ENCODE peak calls at places on chromosomes 6 and 20, in four cellular contexts. One of them, this sample, is unnamed.
A peak's percentile ranks its signal among the peaks of the same experiment; 100 is the strongest.

GRCh38 chr20:19858972-19859371 is 100.9 kb downstream of the RIN2 start:
- DNase-seq in NB4: no peak
- DNase-seq in thyroid gland: no peak
- DNase-seq in HCT116: no peak
- DNase-seq in this sample: no peak

GRCh38 chr6:31614075-31614619 is 887 bp upstream of the AIF1 start:
- DNase-seq in NB4: peak; percentile 45
- DNase-seq in thyroid gland: peak; percentile 33
- DNase-seq in HCT116: no peak
- DNase-seq in this sample: no peak

GRCh38 chr6:2028457-2029038 is 216.9 kb downstream of the GMDS start:
- DNase-seq in thyroid gland: no peak
- DNase-seq in NB4: peak; percentile 50
- DNase-seq in HCT116: no peak
- DNase-seq in this sample: no peak

GRCh38 chr6:166420351-166420750 is 37.6 kb upstream of the MPC1 start:
- DNase-seq in thyroid gland: no peak
- DNase-seq in HCT116: no peak
- DNase-seq in NB4: peak; percentile 82
- DNase-seq in this sample: no peak

GRCh38 chr6:1597924-1598323 is 11.8 kb upstream of the FOXC1 start:
- DNase-seq in NB4: peak; percentile 33
- DNase-seq in thyroid gland: no peak
- DNase-seq in HCT116: no peak
- DNase-seq in this sample: no peak

GRCh38 chr20:1887756-1888155 is 7.5 kb upstream of the SIRPA start:
- DNase-seq in thyroid gland: no peak
- DNase-seq in HCT116: no peak
- DNase-seq in NB4: no peak
- DNase-seq in this sample: no peak

GRCh38 chr6:168427184-168427583 is 13.8 kb upstream of the SMOC2 start:
- DNase-seq in thyroid gland: no peak
- DNase-seq in NB4: no peak
- DNase-seq in HCT116: no peak
- DNase-seq in this sample: no peak

GRCh38 chr6:17389274-17389847 is 4.0 kb upstream of the CAP2 start:
- DNase-seq in thyroid gland: no peak
- DNase-seq in HCT116: no peak
- DNase-seq in NB4: no peak
- DNase-seq in this sample: no peak

GRCh38 chr6:142943746-142944125 is 1.2 kb downstream of the HIVEP2 start:
- DNase-seq in thyroid gland: peak; percentile 21
- DNase-seq in HCT116: no peak
- DNase-seq in NB4: peak; percentile 80
- DNase-seq in this sample: peak; percentile 25

GRCh38 chr20:37081717-37082289 is 14.0 kb downstream of the RBL1 start:
- DNase-seq in thyroid gland: no peak
- DNase-seq in HCT116: no peak
- DNase-seq in NB4: peak; percentile 34
- DNase-seq in this sample: no peak

GRCh38 chr6:36375644-36376155 is 11.8 kb downstream of the ETV7 start:
- DNase-seq in HCT116: no peak
- DNase-seq in NB4: no peak
- DNase-seq in thyroid gland: no peak
- DNase-seq in this sample: no peak

GRCh38 chr6:56760842-56761241 is 118.2 kb upstream of the DST start:
- DNase-seq in thyroid gland: no peak
- DNase-seq in NB4: peak; percentile 21
- DNase-seq in HCT116: no peak
- DNase-seq in this sample: no peak

GRCh38 chr6:110101885-110102284 is 77.6 kb downstream of the WASF1 start:
- DNase-seq in NB4: peak; percentile 45
- DNase-seq in thyroid gland: no peak
- DNase-seq in HCT116: no peak
- DNase-seq in this sample: no peak

GRCh38 chr20:15578059-15578458 is 995.2 kb downstream of the KIF16B start:
- DNase-seq in thyroid gland: no peak
- DNase-seq in NB4: no peak
- DNase-seq in HCT116: no peak
- DNase-seq in this sample: no peak

GRCh38 chr20:53639647-53640440 is 46.2 kb upstream of the ZNF217 start:
- DNase-seq in NB4: no peak
- DNase-seq in thyroid gland: no peak
- DNase-seq in HCT116: no peak
- DNase-seq in this sample: no peak

GRCh38 chr6:72787521-72788031 is 165.7 kb downstream of the KCNQ5 start:
- DNase-seq in NB4: no peak
- DNase-seq in thyroid gland: peak; percentile 77
- DNase-seq in HCT116: no peak
- DNase-seq in this sample: no peak

GRCh38 chr6:156068870-156069269 is 613.2 kb upstream of the NOX3 start:
- DNase-seq in NB4: no peak
- DNase-seq in thyroid gland: no peak
- DNase-seq in HCT116: no peak
- DNase-seq in this sample: no peak

GRCh38 chr6:148758492-148758891 is 11.7 kb downstream of the UST start:
- DNase-seq in HCT116: no peak
- DNase-seq in thyroid gland: no peak
- DNase-seq in NB4: peak; percentile 88
- DNase-seq in this sample: no peak

GRCh38 chr6:25193865-25194679 is 85.1 kb upstream of the CARMIL1 start:
- DNase-seq in thyroid gland: no peak
- DNase-seq in HCT116: no peak
- DNase-seq in NB4: no peak
- DNase-seq in this sample: no peak

GRCh38 chr20:19688031-19688806 is 69.8 kb upstream of the RIN2 start:
- DNase-seq in thyroid gland: peak; percentile 65
- DNase-seq in HCT116: peak; percentile 34
- DNase-seq in NB4: peak; percentile 55
- DNase-seq in this sample: peak; percentile 72

GRCh38 chr6:22880686-22881433 is 311.5 kb downstream of the HDGFL1 start:
- DNase-seq in thyroid gland: no peak
- DNase-seq in NB4: no peak
- DNase-seq in HCT116: no peak
- DNase-seq in this sample: no peak
- TF ChIP-seq POLR2A in thyroid gland: no peak
- TF ChIP-seq POLR2A in NB4: no peak
- TF ChIP-seq POLR2A in HCT116: no peak
- TF ChIP-seq POLR2A in this sample: no peak

GRCh38 chr20:38445901-38446425 is 10.8 kb upstream of the SNHG17 start:
- DNase-seq in NB4: no peak
- DNase-seq in thyroid gland: peak; percentile 7
- DNase-seq in HCT116: no peak
- DNase-seq in this sample: no peak
- H3K4me3 ChIP-seq in NB4: peak overlapping the region; percentile 87
- H3K4me3 ChIP-seq in thyroid gland: no peak overlapping the region
- H3K4me3 ChIP-seq in HCT116: peak overlapping the region; percentile 99
- H3K4me3 ChIP-seq in this sample: peak overlapping the region; percentile 77

GRCh38 chr6:119313937-119314893 is 35.3 kb downstream of the MAN1A1 start:
- DNase-seq in NB4: no peak
- DNase-seq in HCT116: no peak
- DNase-seq in thyroid gland: no peak
- DNase-seq in this sample: no peak
- TF ChIP-seq POLR2A in NB4: no peak
- TF ChIP-seq POLR2A in HCT116: no peak
- TF ChIP-seq POLR2A in thyroid gland: no peak
- TF ChIP-seq POLR2A in this sample: no peak

DNA sequence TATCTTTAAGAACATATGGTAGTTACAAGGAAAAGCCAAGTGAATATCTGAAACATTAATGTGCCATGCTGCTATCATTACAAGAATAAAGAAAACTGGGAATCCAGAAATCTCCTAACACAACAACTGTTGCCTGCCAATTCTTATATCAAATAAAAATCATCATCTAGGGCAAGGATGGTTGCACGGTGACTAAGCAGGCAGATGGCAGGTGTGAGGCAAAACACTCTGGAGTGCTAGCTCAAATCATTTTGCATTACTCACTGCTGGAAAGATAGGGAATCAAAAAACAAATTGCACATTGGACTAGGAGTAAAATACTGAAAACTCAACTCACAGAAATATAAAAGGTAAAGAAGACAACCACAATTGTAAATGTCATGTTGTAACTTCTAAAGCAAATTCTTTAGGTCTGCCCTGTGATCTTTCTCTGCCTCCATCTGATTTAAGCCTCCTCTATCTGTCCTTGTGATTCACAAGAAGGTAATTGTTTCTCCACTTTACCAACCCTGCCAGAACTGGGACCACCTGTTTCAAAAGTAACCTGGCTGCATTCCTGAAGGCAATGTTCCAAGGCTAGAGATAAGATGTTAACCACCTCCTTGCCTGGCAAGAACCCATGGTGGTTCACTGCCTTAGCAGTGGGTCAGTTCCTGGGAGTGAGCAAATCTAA is 33.0 kb upstream of the LCA5 start:
- DNase-seq in HCT116: peak; percentile 80
- DNase-seq in NB4: no peak
- DNase-seq in thyroid gland: peak; percentile 82
- DNase-seq in this sample: peak; percentile 57
- H3K4me3 ChIP-seq in HCT116: no peak overlapping the region
- H3K4me3 ChIP-seq in NB4: no peak overlapping the region
- H3K4me3 ChIP-seq in thyroid gland: no peak overlapping the region
- H3K4me3 ChIP-seq in this sample: no peak overlapping the region

GRCh38 chr20:3766832-3767433 is 620 bp downstream of the ADISSP start:
- DNase-seq in NB4: peak; percentile 36
- DNase-seq in HCT116: no peak
- DNase-seq in thyroid gland: peak; percentile 25
- DNase-seq in this sample: no peak

GRCh38 chr20:3765171-3765887 is 2.2 kb downstream of the ADISSP start:
- DNase-seq in HCT116: no peak
- DNase-seq in thyroid gland: no peak
- DNase-seq in NB4: peak; percentile 16
- DNase-seq in this sample: no peak

GRCh38 chr20:3766381-3766780 is 1.2 kb downstream of the ADISSP start:
- DNase-seq in NB4: no peak
- DNase-seq in HCT116: no peak
- DNase-seq in thyroid gland: no peak
- DNase-seq in this sample: no peak

GRCh38 chr20:3768342-3769130 is 983 bp upstream of the ADISSP start:
- DNase-seq in thyroid gland: peak; percentile 83
- DNase-seq in NB4: peak; percentile 93
- DNase-seq in HCT116: peak; percentile 52
- DNase-seq in this sample: peak; percentile 74

GRCh38 chr20:3767434-3768341 is at the start of gene ADISSP:
- DNase-seq in NB4: no peak
- DNase-seq in thyroid gland: peak; percentile 98
- DNase-seq in HCT116: peak; percentile 95
- DNase-seq in this sample: peak; percentile 98
- TF ChIP-seq POLR2A in NB4: peak; percentile 84
- TF ChIP-seq POLR2A in thyroid gland: no peak
- TF ChIP-seq POLR2A in HCT116: peak; percentile 31
- TF ChIP-seq POLR2A in this sample: peak; percentile 79

DNA sequence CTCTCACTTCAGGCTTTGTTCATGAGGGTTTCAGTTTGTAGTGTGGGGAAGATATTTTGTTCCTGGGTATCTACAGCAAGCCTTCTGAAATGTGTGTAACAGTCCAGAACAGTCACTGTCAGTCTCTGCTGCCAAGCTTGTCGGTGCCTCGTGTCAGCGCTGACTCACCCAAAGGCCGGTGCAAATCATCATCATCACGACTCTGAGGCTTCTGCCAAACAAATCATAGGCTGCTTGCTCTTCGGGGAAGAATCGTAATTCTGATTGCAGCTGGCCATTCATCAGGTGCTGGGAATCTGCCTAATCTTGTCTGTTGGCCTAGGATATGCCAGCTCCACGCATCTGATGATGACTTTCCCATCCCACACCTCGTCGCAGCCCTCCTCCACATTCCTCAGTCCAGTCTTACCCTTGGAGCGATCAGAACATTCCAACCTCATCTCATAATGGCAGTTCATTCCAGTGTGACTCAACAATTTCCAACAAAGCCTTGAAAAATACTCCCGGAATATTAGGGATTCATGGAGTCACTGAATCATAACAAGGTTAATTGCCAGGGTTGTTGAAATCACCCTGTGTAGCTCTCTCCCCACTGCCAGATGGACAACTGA is 40.9 kb downstream of the ALDH8A1 start:
- DNase-seq in HCT116: peak; percentile 64
- DNase-seq in thyroid gland: peak; percentile 19
- DNase-seq in NB4: peak; percentile 26
- DNase-seq in this sample: peak; percentile 25
- H3K4me3 ChIP-seq in HCT116: peak overlapping the region; percentile 21
- H3K4me3 ChIP-seq in thyroid gland: no peak overlapping the region
- H3K4me3 ChIP-seq in NB4: no peak overlapping the region
- H3K4me3 ChIP-seq in this sample: no peak overlapping the region

DNA sequence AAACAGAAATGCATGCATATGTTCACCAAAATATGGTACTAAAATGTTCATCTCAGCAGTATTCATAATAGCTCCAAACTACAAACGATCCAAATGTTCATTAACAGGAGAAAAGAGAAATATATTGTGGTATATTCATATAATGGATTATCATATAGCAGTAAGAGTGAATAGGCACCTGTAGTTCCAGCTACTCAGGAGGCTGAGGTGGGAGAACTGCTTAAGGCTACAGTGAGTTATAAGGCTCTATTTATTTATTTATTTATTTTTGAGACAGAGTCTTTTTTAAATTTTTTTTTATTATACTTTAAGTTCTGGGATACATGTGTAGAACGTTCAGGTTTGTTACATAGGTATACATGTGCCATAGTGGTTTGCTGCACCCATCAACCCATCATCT is 17.4 kb downstream of the TNFAIP3 start:
- DNase-seq in NB4: no peak
- DNase-seq in HCT116: no peak
- DNase-seq in thyroid gland: no peak
- DNase-seq in this sample: no peak
- TF ChIP-seq POLR2A in NB4: no peak
- TF ChIP-seq POLR2A in HCT116: no peak
- TF ChIP-seq POLR2A in thyroid gland: no peak
- TF ChIP-seq POLR2A in this sample: no peak

GRCh38 chr6:161109366-161109765 is 117.8 kb downstream of the MAP3K4 start:
- DNase-seq in NB4: no peak
- DNase-seq in thyroid gland: no peak
- DNase-seq in HCT116: no peak
- DNase-seq in this sample: no peak

GRCh38 chr6:161105408-161105807 is 113.8 kb downstream of the MAP3K4 start:
- DNase-seq in NB4: no peak
- DNase-seq in HCT116: no peak
- DNase-seq in thyroid gland: no peak
- DNase-seq in this sample: no peak

GRCh38 chr6:161108886-161109285 is 117.3 kb downstream of the MAP3K4 start:
- DNase-seq in HCT116: no peak
- DNase-seq in thyroid gland: no peak
- DNase-seq in NB4: no peak
- DNase-seq in this sample: no peak

GRCh38 chr6:161110380-161110779 is 118.8 kb downstream of the MAP3K4 start:
- DNase-seq in thyroid gland: no peak
- DNase-seq in NB4: no peak
- DNase-seq in HCT116: no peak
- DNase-seq in this sample: no peak

GRCh38 chr6:161107779-161108380 is 116.3 kb downstream of the MAP3K4 start:
- DNase-seq in NB4: no peak
- DNase-seq in HCT116: no peak
- DNase-seq in thyroid gland: no peak
- DNase-seq in this sample: peak; percentile 87
- H3K4me3 ChIP-seq in NB4: no peak overlapping the region
- H3K4me3 ChIP-seq in HCT116: no peak overlapping the region
- H3K4me3 ChIP-seq in thyroid gland: no peak overlapping the region
- H3K4me3 ChIP-seq in this sample: no peak overlapping the region

This sample was measured in body of pancreas.